ENCODE peak calls at places on chromosomes 6 and 20, in ten cellular contexts. N, Y, Z, W, J, R, D, H, O and V are unnamed samples. For H3K27me3, the result is how much of the 10 kb centered on the place peaks cover.

GRCh38 chr6:36633915-36634314 is 39.8 kb downstream of the SRSF3 start:
- DNase-seq in D (peak), O (peak), H (no peak), N (no peak), W (peak), Y (peak), J (peak), Z (peak), R (peak), V (peak)

GRCh38 chr6:43886067-43886461 is 116.1 kb downstream of the VEGFA start:
- DNase-seq in N (no peak), R (no peak), D (no peak), Z (no peak), H (no peak), W (no peak), Y (no peak), J (no peak), O (no peak), V (no peak)

GRCh38 chr20:58981564-58982364 is 708 bp downstream of the NELFCD start:
- DNase-seq in O (no peak), Z (peak), R (no peak), N (peak), Y (peak), H (no peak), D (no peak), W (no peak), J (no peak), V (no peak)

GRCh38 chr6:67231092-67231491 is 1404.0 kb upstream of the ADGRB3 start:
- DNase-seq in Z (no peak), H (no peak), O (no peak), J (no peak), R (no peak), N (no peak), W (no peak), Y (no peak), D (no peak), V (no peak)

GRCh38 chr6:49890988-49891387 is 24.7 kb upstream of the CRISP1 start:
- DNase-seq in Z (no peak), R (no peak), D (no peak), W (no peak), Y (no peak), N (no peak), O (no peak), H (no peak), J (no peak), V (no peak)

GRCh38 chr6:30686908-30687658 is 638 bp upstream of the PPP1R18 start:
- DNase-seq in D (peak), W (peak), J (peak), Z (peak), R (peak), H (peak), Y (peak), N (peak), O (peak), V (peak)

GRCh38 chr20:57315083-57315963 is 14.3 kb upstream of the SPO11 start:
- DNase-seq in H (no peak), D (no peak), J (no peak), W (no peak), O (no peak), N (no peak), Z (no peak), Y (no peak), R (no peak), V (no peak)

GRCh38 chr6:41697902-41698349 is 37.5 kb downstream of the TFEB start:
- DNase-seq in O (peak), Z (peak), W (no peak), R (no peak), N (no peak), D (no peak), J (no peak), Y (no peak), H (no peak), V (no peak)

GRCh38 chr6:127288705-127289104 is 22.0 kb downstream of the RNF146 start:
- DNase-seq in D (no peak), Y (no peak), W (no peak), N (no peak), J (no peak), R (no peak), H (no peak), O (no peak), Z (peak), V (no peak)

GRCh38 chr6:170437719-170438401 is 115.2 kb downstream of the PSMB1 start:
- DNase-seq in R (no peak), N (no peak), W (peak), O (no peak), D (no peak), Z (peak), Y (no peak), H (no peak), J (peak), V (no peak)

GRCh38 chr6:143146186-143146831 is 85.6 kb downstream of the AIG1 start:
- DNase-seq in Y (no peak), W (no peak), H (no peak), D (no peak), Z (no peak), J (no peak), R (no peak), O (no peak), N (no peak), V (no peak)

GRCh38 chr6:150053450-150053849 is 15.5 kb downstream of the ULBP3 start:
- DNase-seq in Z (no peak), O (no peak), Y (no peak), N (no peak), H (no peak), J (no peak), W (no peak), D (no peak), R (no peak), V (no peak)

GRCh38 chr6:296151-297122 is 4.2 kb downstream of the DUSP22 start:
- DNase-seq in O (no peak), D (no peak), H (no peak), W (no peak), J (no peak), R (no peak), N (no peak), Y (no peak), Z (peak), V (peak)

GRCh38 chr6:156816505-156816904 is 39.3 kb downstream of the ARID1B start:
- DNase-seq in H (no peak), W (no peak), J (peak), O (no peak), R (peak), N (no peak), Y (no peak), D (peak), Z (no peak), V (no peak)

GRCh38 chr6:11093065-11093590 is 506 bp upstream of the SMIM13 start:
- DNase-seq in Z (peak), N (no peak), W (no peak), O (no peak), H (peak), R (peak), J (peak), Y (no peak), D (no peak), V (no peak)

GRCh38 chr6:29723666-29724588 is 693 bp downstream of the HLA-F start:
- DNase-seq in R (peak), O (no peak), J (peak), W (peak), H (peak), Z (peak), N (peak), D (peak), Y (no peak), V (no peak)

GRCh38 chr6:145051661-145052060 is 683.7 kb downstream of the EPM2A start:
- DNase-seq in J (no peak), R (no peak), W (no peak), N (no peak), Z (no peak), D (no peak), O (no peak), Y (no peak), H (no peak), V (no peak)

GRCh38 chr6:90868656-90869055 is 281.8 kb upstream of the MAP3K7 start:
- DNase-seq in H (no peak), N (no peak), J (no peak), Z (no peak), O (no peak), D (no peak), Y (no peak), R (no peak), W (no peak), V (no peak)

GRCh38 chr6:15313367-15313766 is 67.5 kb downstream of the JARID2 start:
- DNase-seq in R (peak), O (no peak), N (no peak), H (no peak), Z (peak), Y (no peak), J (peak), W (peak), D (no peak), V (no peak)

GRCh38 chr6:144482142-144482541 is 197.0 kb downstream of the UTRN start:
- DNase-seq in H (peak), O (peak), R (peak), D (peak), W (peak), N (peak), Y (peak), Z (peak), J (peak), V (peak)

GRCh38 chr20:50520222-50520877 is 10.2 kb downstream of the PTPN1 start:
- DNase-seq in Z (peak), N (no peak), O (no peak), J (no peak), H (no peak), R (no peak), Y (no peak), W (no peak), D (no peak), V (no peak)

GRCh38 chr20:59561614-59562277 is 42.6 kb upstream of the PHACTR3 start:
- DNase-seq in O (no peak), W (no peak), N (peak), J (no peak), H (no peak), D (no peak), Y (no peak), R (no peak), Z (no peak), V (no peak)

GRCh38 chr20:32053648-32054047 is 1.6 kb downstream of the HCK start:
- DNase-seq in Z (no peak), D (no peak), Y (no peak), O (no peak), W (no peak), H (no peak), N (no peak), J (no peak), R (no peak), V (no peak)

GRCh38 chr20:32052792-32053362 is 835 bp downstream of the HCK start:
- DNase-seq in Y (no peak), Z (no peak), O (no peak), W (peak), N (peak), D (no peak), H (no peak), J (peak), R (no peak), V (no peak)

GRCh38 chr20:32056708-32057491 is 4.9 kb downstream of the HCK start:
- DNase-seq in Z (no peak), N (no peak), W (no peak), O (no peak), R (no peak), J (no peak), H (no peak), Y (no peak), D (no peak), V (no peak)

GRCh38 chr20:32059189-32059588 is 7.1 kb downstream of the HCK start:
- DNase-seq in H (no peak), D (no peak), R (no peak), Z (no peak), N (no peak), O (no peak), Y (no peak), W (no peak), J (no peak), V (no peak)

DNA sequence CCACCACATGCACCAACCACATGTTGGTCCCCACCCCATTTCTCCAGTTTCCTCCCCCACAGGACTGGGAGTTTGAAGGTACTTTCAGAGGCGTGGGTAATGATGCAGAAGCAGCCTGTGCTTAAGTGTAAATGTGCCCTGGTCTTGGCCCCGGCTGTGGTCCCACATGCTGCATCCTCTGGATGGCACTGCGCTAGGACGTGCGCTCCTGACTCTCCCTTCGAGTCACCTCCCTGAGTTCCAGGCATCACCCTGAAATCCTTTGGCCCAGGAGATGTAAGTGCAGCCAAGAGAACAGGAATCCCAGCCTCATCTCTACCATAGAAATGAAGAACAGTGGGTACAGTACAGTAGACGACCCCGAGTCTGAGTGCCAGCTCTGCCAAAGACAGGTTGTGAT is 5.7 kb downstream of the HCK start:
- DNase-seq in N (no peak), Y (no peak), O (no peak), D (no peak), J (no peak), H (no peak), W (no peak), R (no peak), Z (no peak), V (no peak)
- H3K27me3 ChIP-seq in N (under half), Y (half or more), O (half or more), D (under half), J (under half), H (half or more), W (half or more), R (under half), Z (half or more), V (under half)

GRCh38 chr6:1720620-1721322 is 111.1 kb downstream of the FOXC1 start:
- DNase-seq in R (no peak), N (peak), O (no peak), Z (no peak), D (no peak), J (no peak), H (peak), Y (no peak), W (no peak), V (no peak)
- H3K27me3 ChIP-seq in R (under half), N (under half), O (under half), Z (under half), D (under half), J (under half), H (under half), Y (under half), W (under half), V (under half)

GRCh38 chr20:20930500-20930899 is 175.7 kb downstream of the LINC00237 start:
- DNase-seq in O (no peak), R (no peak), J (no peak), Z (no peak), H (no peak), D (no peak), Y (no peak), N (no peak), W (no peak), V (no peak)

GRCh38 chr20:20931632-20932031 is 174.5 kb downstream of the LINC00237 start:
- DNase-seq in Z (no peak), R (no peak), Y (no peak), N (no peak), H (no peak), D (no peak), W (no peak), O (no peak), J (no peak), V (no peak)

GRCh38 chr20:20932156-20932555 is 174.0 kb downstream of the LINC00237 start:
- DNase-seq in W (no peak), J (no peak), R (no peak), Y (no peak), N (no peak), O (no peak), H (no peak), Z (no peak), D (no peak), V (no peak)

GRCh38 chr20:20931024-20931423 is 175.1 kb downstream of the LINC00237 start:
- DNase-seq in W (no peak), Z (no peak), Y (no peak), H (no peak), R (no peak), N (no peak), O (no peak), J (no peak), D (no peak), V (no peak)

DNA sequence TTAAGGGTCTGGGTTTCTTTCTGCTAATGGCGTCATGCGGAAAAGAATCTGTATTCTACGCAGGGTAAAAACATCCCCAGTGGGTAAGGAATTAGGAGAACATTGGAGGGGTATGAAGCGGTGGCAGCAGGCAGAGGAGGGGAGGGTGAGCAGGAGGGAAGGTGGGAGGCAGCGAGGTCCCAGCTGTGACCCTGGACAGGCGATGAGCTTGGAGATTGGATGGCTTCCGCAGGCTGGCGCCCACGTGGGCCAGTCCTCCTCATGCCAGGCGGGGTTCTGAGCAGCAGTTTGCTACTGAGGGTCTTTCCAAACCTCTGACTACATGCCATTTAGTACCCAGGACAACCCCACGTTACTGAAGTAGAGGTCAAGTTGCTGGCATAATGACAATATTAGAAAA is 172.6 kb downstream of the LINC00237 start:
- DNase-seq in W (no peak), D (no peak), R (no peak), N (no peak), H (no peak), Z (no peak), J (no peak), O (no peak), Y (no peak), V (no peak)
- H3K27me3 ChIP-seq in W (under half), D (under half), R (under half), N (under half), H (under half), Z (under half), J (under half), O (half or more), Y (half or more), V (under half)

DNA sequence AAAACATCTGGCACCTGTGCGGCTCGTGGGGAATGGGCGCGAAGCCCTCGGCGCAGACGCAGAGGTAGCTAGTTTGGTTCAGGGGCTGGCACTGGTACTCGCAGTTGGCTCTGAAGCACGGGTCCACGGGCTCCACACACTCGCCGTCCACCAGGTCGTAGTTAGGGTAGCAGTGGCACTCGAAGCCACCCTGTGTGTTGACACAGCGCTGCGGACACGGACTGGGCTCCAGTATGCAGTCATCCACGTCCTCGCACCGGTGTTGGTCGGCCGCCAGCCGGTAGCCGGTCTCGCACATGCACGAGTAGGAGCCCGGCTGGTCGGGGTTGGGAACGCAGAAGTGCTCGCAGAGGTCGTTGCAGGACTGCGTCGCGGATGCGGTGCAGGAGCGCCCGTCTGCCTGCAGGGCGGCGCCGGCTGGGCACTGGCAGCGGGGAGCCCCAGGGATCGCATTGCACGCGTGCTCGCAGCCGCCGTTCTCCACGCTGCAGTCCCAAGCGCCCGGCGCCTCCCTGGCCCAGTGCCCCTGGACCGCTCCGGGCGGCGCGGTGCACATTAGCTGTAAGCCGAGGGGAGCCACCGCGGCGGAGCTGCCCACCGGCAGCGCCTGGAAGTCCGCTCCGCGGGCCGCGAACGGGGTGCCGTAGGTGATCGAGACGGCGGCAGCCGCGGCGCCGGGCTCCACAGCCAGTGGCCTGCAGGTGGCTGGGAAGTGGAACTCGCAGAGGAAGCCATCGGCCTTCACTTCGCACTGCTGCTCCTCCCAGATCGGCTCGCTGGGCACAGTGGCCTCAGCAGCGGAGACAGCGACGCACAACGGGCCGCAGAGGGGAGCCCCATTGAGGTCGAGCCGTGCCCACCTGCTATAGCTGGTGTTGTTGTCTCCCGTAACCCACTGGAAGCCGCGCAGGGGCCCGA is 930 bp downstream of the THBD start:
- DNase-seq in O (peak), D (peak), Y (peak), J (peak), N (peak), R (peak), H (peak), Z (peak), W (peak), V (peak)
- H3K27me3 ChIP-seq in O (under half), D (under half), Y (under half), J (under half), N (half or more), R (under half), H (half or more), Z (under half), W (under half), V (under half)

GRCh38 chr20:22574545-22575086 is 9.8 kb downstream of the FOXA2 start:
- DNase-seq in D (no peak), O (no peak), Y (peak), Z (no peak), R (no peak), J (no peak), W (no peak), H (no peak), N (no peak), V (no peak)
- H3K27me3 ChIP-seq in D (under half), O (under half), Y (under half), Z (half or more), R (under half), J (under half), W (half or more), H (half or more), N (half or more), V (under half)

GRCh38 chr6:33813960-33814662 is 10.3 kb upstream of the MLN start:
- DNase-seq in J (no peak), Z (no peak), W (no peak), R (no peak), H (no peak), D (no peak), O (no peak), N (peak), Y (no peak), V (no peak)

GRCh38 chr6:33812669-33813068 is 8.9 kb upstream of the MLN start:
- DNase-seq in W (no peak), N (peak), R (no peak), H (peak), D (no peak), O (peak), Z (peak), J (peak), Y (peak), V (no peak)

GRCh38 chr6:33815854-33816253 is 12.1 kb upstream of the MLN start:
- DNase-seq in J (no peak), Z (peak), N (peak), R (no peak), Y (peak), O (no peak), W (no peak), D (no peak), H (peak), V (no peak)

GRCh38 chr6:33813246-33813904 is 9.6 kb upstream of the MLN start:
- DNase-seq in H (no peak), R (no peak), Y (no peak), Z (no peak), O (no peak), J (no peak), W (no peak), N (peak), D (no peak), V (no peak)

DNA sequence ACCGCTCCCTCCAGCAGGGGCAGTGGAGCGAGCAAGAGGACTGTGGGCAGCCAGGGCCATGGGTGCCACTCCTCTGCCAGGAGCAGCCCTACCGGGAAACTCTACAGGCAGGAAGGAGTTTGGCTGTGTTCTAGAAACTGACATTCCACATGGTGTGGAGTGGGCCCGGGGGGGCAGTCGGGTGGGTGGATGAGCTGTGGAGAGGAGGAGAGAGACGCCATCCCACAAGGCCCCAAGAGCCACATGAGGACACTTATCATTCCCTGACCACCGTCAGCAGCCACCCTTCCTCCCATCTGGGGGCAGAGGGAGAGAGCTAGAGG is 10.8 kb upstream of the MLN start:
- DNase-seq in Y (no peak), O (no peak), N (no peak), D (no peak), J (no peak), Z (no peak), W (no peak), H (no peak), R (no peak), V (no peak)
- H3K27me3 ChIP-seq in Y (half or more), O (half or more), N (under half), D (under half), J (under half), Z (under half), W (half or more), H (under half), R (under half), V (under half)